ENCODE peak calls at places on chromosome 4, in four cellular contexts. Z is aorta, P is suprapubic skin, V is Peyer's patch. H is an unnamed sample. For H3K4me1, the result is how much of the 10 kb centered on the place peaks cover.

GRCh38 chr4:177450421-177451107 is 8.3 kb upstream of the AGA start:
- DNase-seq in P (no peak), V (no peak), Z (no peak), H (no peak)

GRCh38 chr4:85955614-85956295 is 404.1 kb downstream of the MAPK10 start:
- DNase-seq in V (no peak), Z (no peak), P (no peak), H (no peak)

GRCh38 chr4:95155759-95156451 is 392.9 kb downstream of the UNC5C start:
- DNase-seq in V (no peak), P (no peak), Z (no peak), H (no peak)

GRCh38 chr4:94676910-94677309 is 80.8 kb upstream of the BMPR1B start:
- DNase-seq in V (no peak), Z (no peak), P (no peak), H (no peak)

GRCh38 chr4:79906306-79906705 is 166.7 kb downstream of the ANTXR2 start:
- DNase-seq in Z (no peak), P (no peak), V (no peak), H (no peak)

GRCh38 chr4:126916626-126917140 is 716.1 kb upstream of the INTU start:
- DNase-seq in P (no peak), V (no peak), Z (no peak), H (no peak)

GRCh38 chr4:94927696-94928095 is 169.9 kb downstream of the BMPR1B start:
- DNase-seq in Z (no peak), P (no peak), V (no peak), H (no peak)

GRCh38 chr4:186074189-186074588 is 5.2 kb downstream of the TLR3 start:
- DNase-seq in V (no peak), Z (no peak), P (no peak), H (no peak)

GRCh38 chr4:161237495-161237894 is 926.3 kb downstream of the FSTL5 start:
- DNase-seq in Z (no peak), V (no peak), P (no peak), H (no peak)

GRCh38 chr4:149164282-149164681 is 651.4 kb downstream of the IQCM start:
- DNase-seq in P (no peak), Z (no peak), V (no peak), H (no peak)

DNA sequence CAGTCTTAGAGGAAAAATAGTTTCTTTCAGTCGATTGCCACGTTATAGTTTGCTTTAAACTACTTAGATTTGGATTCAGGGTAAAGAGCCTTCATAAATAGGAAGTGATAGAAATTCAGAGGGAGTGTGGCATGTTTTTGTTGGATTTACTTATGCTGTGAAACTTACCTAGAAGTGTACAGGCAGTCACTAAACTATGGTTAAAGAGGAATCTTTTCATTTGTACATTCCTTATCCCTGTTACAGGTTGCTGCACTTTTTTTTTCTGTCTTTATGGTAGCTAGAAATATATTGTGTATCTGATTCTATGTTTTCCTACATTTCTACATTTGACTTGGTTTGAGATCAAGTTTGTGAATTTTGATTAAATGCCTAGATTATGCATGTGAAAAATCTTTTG is 19.1 kb downstream of the WWC2 start:
- DNase-seq in V (no peak), Z (no peak), P (no peak), H (no peak)
- H3K4me3 ChIP-seq in V (no peak), Z (no peak), P (no peak), H (no peak)

DNA sequence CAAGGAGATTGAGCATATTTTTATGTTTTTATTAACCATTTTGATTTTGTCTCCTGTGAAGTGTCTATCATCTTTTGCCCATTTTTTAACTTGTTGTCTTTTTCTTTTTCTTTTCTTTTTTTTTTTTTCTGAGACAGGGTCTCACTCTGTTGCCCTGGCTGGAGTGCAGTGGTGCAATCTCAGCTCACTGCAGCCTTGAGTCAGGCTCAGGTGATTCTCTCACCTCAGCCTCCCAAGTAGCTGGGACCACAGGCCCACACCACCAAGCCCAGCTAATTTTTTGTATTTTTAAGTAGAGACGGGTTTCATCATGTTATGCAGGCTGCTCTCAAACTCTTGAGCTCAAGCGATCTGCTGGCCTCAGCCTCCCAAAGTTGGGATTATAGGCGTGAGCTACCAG is 4.6 kb upstream of the ADD1 start:
- DNase-seq in Z (no peak), V (no peak), P (no peak), H (no peak)
- H3K4me1 ChIP-seq in Z (under half), V (under half), P (under half), H (under half)

DNA sequence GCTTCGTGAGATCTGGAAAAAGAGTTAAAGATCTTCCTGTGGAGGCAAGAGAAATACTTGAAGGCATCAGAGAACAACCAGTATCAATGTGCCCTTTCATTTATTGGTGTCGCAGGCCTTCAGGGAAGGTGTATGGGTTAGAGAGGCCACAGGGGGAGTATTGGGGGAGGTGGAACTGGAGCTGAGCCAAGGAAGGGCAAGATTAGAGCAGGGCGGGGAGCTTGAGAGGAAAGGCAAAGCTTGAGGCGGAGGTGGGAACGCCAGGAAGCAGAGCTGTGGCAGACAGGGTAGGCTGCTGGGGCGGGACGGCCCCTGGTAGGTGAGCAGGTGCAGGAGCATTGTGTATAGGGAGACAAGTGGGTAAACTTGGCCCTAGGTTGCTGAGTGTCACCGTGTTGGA is 329.9 kb downstream of the ARHGAP10 start:
- DNase-seq in V (no peak), Z (no peak), P (no peak), H (no peak)
- H3K4me3 ChIP-seq in V (no peak), Z (no peak), P (no peak), H (no peak)

GRCh38 chr4:13612569-13612968 is 15.0 kb downstream of the BOD1L1 start:
- DNase-seq in V (no peak), P (no peak), Z (no peak), H (no peak)
- H3K4me1 ChIP-seq in V (under half), P (under half), Z (under half), H (under half)

GRCh38 chr4:113975578-113975977 is 3.9 kb downstream of the ARSJ start:
- DNase-seq in V (no peak), P (no peak), Z (no peak), H (no peak)

GRCh38 chr4:113978561-113979156 is 788 bp downstream of the ARSJ start:
- DNase-seq in P (no peak), Z (peak), V (no peak), H (no peak)

GRCh38 chr4:113979157-113979972 is at the start of gene ARSJ:
- DNase-seq in Z (peak), P (peak), V (peak), H (no peak)

GRCh38 chr4:113978105-113978504 is 1.3 kb downstream of the ARSJ start:
- DNase-seq in Z (no peak), P (no peak), V (no peak), H (no peak)

DNA sequence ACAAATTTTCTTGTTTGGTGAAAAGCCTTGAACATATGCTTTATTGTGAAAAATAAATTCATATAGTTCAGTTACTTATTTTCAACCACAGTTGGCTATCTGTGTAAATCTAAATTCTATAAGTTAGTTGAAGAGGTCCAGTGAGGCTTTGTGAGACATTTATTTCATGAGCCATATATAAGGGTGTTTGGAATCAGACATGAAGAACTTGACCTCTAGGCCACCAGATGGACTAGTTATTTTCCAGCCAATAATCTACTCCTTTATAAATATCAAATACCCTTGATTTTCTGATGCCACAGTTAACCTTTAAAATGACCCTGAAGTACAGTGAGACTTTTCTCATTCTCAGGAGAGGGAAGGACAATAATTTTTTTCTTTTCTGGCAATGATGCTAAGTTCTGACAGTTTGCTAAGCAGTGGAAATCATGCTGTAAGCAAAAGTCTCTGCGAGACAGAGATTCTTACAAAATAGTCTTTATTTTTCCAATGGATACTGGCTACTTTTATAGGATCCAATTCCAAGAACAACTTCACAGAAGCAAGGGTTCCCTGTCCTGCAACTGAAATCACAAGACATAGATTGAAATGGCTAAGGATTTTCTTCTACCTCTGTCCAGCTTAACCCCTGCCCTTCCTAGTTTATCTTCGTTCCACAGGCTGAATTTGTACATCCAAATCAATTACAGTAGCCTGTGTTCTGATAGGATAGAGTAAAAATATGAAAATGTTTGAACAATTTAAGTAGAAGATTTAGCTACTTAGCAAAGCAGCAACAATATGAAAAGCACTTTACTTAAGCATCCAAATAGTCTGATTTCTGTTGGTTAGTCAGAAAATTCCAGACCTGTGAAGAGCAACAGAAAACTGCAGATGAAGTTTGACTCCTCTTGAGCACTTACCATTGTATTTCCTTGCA is 2.3 kb downstream of the ARSJ start:
- DNase-seq in P (no peak), V (no peak), Z (no peak), H (no peak)
- H3K4me3 ChIP-seq in P (peak), V (no peak), Z (peak), H (no peak)